ENCODE peak calls at places on chromosomes 12 and 14, in six cellular contexts. One of them, this sample, is unnamed.

GRCh38 chr12:5335059-5335458 is 96.8 kb upstream of the NTF3 start:
- DNase-seq in astrocyte of the spinal cord: no peak
- DNase-seq in keratinocyte: no peak
- DNase-seq in PC-3: no peak
- DNase-seq in IMR-90: peak; percentile 21
- DNase-seq in lung: no peak
- DNase-seq in this sample: no peak

GRCh38 chr12:124453419-124454351 is 113.7 kb downstream of the NCOR2 start:
- DNase-seq in astrocyte of the spinal cord: peak; percentile 67
- DNase-seq in PC-3: peak; percentile 91
- DNase-seq in keratinocyte: no peak
- DNase-seq in IMR-90: peak; percentile 55
- DNase-seq in lung: peak; percentile 74
- DNase-seq in this sample: no peak

GRCh38 chr12:89098390-89099102 is 253.8 kb downstream of the DUSP6 start:
- DNase-seq in lung: no peak
- DNase-seq in PC-3: no peak
- DNase-seq in IMR-90: peak; percentile 7
- DNase-seq in keratinocyte: no peak
- DNase-seq in astrocyte of the spinal cord: no peak
- DNase-seq in this sample: no peak

GRCh38 chr12:74412607-74413230 is 124.9 kb upstream of the ATXN7L3B start:
- DNase-seq in PC-3: peak; percentile 70
- DNase-seq in IMR-90: peak; percentile 3
- DNase-seq in keratinocyte: no peak
- DNase-seq in astrocyte of the spinal cord: peak; percentile 35
- DNase-seq in lung: no peak
- DNase-seq in this sample: no peak

GRCh38 chr14:89701079-89702043 is 253.2 kb downstream of the EFCAB11 start:
- DNase-seq in IMR-90: peak; percentile 62
- DNase-seq in astrocyte of the spinal cord: peak; percentile 70
- DNase-seq in lung: peak; percentile 87
- DNase-seq in keratinocyte: no peak
- DNase-seq in PC-3: peak; percentile 74
- DNase-seq in this sample: peak; percentile 23

GRCh38 chr12:6552140-6552551 is 3.7 kb downstream of the IFFO1 start:
- DNase-seq in lung: no peak
- DNase-seq in keratinocyte: no peak
- DNase-seq in PC-3: no peak
- DNase-seq in astrocyte of the spinal cord: no peak
- DNase-seq in IMR-90: no peak
- DNase-seq in this sample: no peak

GRCh38 chr12:15834575-15834974 is 45.4 kb upstream of the EPS8 start:
- DNase-seq in keratinocyte: no peak
- DNase-seq in PC-3: no peak
- DNase-seq in lung: no peak
- DNase-seq in IMR-90: no peak
- DNase-seq in astrocyte of the spinal cord: no peak
- DNase-seq in this sample: no peak

GRCh38 chr14:55502746-55503284 is 62.4 kb upstream of the TBPL2 start:
- DNase-seq in IMR-90: no peak
- DNase-seq in PC-3: no peak
- DNase-seq in astrocyte of the spinal cord: no peak
- DNase-seq in keratinocyte: no peak
- DNase-seq in lung: no peak
- DNase-seq in this sample: no peak

GRCh38 chr14:26856832-26857508 is 259.1 kb upstream of the NOVA1 start:
- DNase-seq in IMR-90: no peak
- DNase-seq in PC-3: no peak
- DNase-seq in keratinocyte: no peak
- DNase-seq in astrocyte of the spinal cord: no peak
- DNase-seq in lung: no peak
- DNase-seq in this sample: no peak

GRCh38 chr12:89038831-89039509 is 313.3 kb downstream of the DUSP6 start:
- DNase-seq in keratinocyte: no peak
- DNase-seq in lung: no peak
- DNase-seq in IMR-90: no peak
- DNase-seq in PC-3: no peak
- DNase-seq in astrocyte of the spinal cord: no peak
- DNase-seq in this sample: no peak

GRCh38 chr12:45483571-45483970 is 245.9 kb upstream of the ARID2 start:
- DNase-seq in keratinocyte: no peak
- DNase-seq in lung: no peak
- DNase-seq in astrocyte of the spinal cord: peak; percentile 39
- DNase-seq in PC-3: peak; percentile 4
- DNase-seq in IMR-90: peak; percentile 3
- DNase-seq in this sample: no peak

GRCh38 chr14:102280376-102280962 is 24.5 kb downstream of the MOK start:
- DNase-seq in keratinocyte: peak; percentile 56
- DNase-seq in lung: no peak
- DNase-seq in IMR-90: peak; percentile 99
- DNase-seq in astrocyte of the spinal cord: peak; percentile 96
- DNase-seq in PC-3: peak; percentile 95
- DNase-seq in this sample: peak; percentile 72

GRCh38 chr14:52089208-52089607 is 20.3 kb upstream of the NID2 start:
- DNase-seq in IMR-90: no peak
- DNase-seq in keratinocyte: no peak
- DNase-seq in astrocyte of the spinal cord: no peak
- DNase-seq in PC-3: no peak
- DNase-seq in lung: no peak
- DNase-seq in this sample: no peak

DNA sequence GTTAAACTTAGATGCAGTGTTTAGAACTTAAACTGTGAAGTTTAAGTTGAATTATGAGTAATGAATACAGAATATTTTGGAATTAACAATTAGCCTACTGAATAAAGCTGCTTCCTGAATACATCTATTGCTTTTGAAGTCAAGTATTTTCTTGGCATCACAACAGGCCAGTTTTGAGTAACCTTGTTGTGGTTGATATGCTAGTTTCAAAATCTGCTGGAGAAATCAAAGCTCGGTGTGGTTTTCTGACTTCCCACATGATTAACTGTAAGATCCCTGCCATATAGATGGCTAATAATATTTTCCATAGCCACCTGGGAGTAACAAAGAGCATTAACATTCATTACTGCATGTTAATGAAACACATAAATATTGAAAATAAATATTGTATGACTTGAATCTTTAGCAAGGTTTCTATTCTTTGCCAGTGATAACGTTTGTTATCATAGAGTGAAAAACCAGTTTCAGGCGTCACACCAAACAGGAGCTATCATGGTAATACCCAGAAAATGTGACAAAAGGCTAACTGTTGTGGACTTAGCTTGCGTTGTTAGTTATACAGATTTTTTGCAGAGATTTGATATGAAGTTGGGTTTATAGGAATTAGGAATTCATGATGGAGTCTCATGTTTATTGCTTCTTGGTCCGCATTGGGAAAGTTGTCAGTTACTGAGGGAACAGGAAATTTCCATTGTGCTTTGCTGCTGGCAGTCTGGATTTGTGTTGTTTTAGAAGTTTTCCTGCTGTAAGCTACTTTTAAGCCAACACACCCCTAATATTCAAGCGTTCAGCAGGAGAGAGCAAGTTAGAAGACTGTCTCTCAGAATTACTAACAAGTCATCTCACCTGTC is 32.1 kb downstream of the PPFIBP1 start:
- DNase-seq in lung: no peak
- DNase-seq in astrocyte of the spinal cord: peak; percentile 69
- DNase-seq in keratinocyte: no peak
- DNase-seq in IMR-90: no peak
- DNase-seq in PC-3: no peak
- DNase-seq in this sample: no peak
- H3K4me3 ChIP-seq in lung: no peak overlapping the region
- H3K4me3 ChIP-seq in astrocyte of the spinal cord: no peak overlapping the region
- H3K4me3 ChIP-seq in keratinocyte: no peak overlapping the region
- H3K4me3 ChIP-seq in IMR-90: no peak overlapping the region
- H3K4me3 ChIP-seq in PC-3: no peak overlapping the region
- H3K4me3 ChIP-seq in this sample: no peak overlapping the region

GRCh38 chr12:14548609-14549008 is 19.1 kb downstream of the PLBD1 start:
- DNase-seq in PC-3: no peak
- DNase-seq in astrocyte of the spinal cord: no peak
- DNase-seq in lung: no peak
- DNase-seq in keratinocyte: no peak
- DNase-seq in IMR-90: no peak
- DNase-seq in this sample: no peak

GRCh38 chr12:14557966-14558365 is 9.7 kb downstream of the PLBD1 start:
- DNase-seq in astrocyte of the spinal cord: no peak
- DNase-seq in lung: no peak
- DNase-seq in IMR-90: no peak
- DNase-seq in keratinocyte: no peak
- DNase-seq in PC-3: no peak
- DNase-seq in this sample: no peak

GRCh38 chr12:14558377-14559051 is 9.2 kb downstream of the PLBD1 start:
- DNase-seq in keratinocyte: no peak
- DNase-seq in lung: no peak
- DNase-seq in IMR-90: no peak
- DNase-seq in astrocyte of the spinal cord: no peak
- DNase-seq in PC-3: no peak
- DNase-seq in this sample: no peak

GRCh38 chr12:14554281-14555008 is 13.2 kb downstream of the PLBD1 start:
- DNase-seq in PC-3: peak; percentile 59
- DNase-seq in lung: peak; percentile 87
- DNase-seq in keratinocyte: no peak
- DNase-seq in IMR-90: no peak
- DNase-seq in astrocyte of the spinal cord: no peak
- DNase-seq in this sample: peak; percentile 39
- TF ChIP-seq CTCF in PC-3: no peak
- TF ChIP-seq CTCF in lung: no peak
- TF ChIP-seq CTCF in keratinocyte: peak; percentile 33
- TF ChIP-seq CTCF in IMR-90: no peak
- TF ChIP-seq CTCF in astrocyte of the spinal cord: no peak
- TF ChIP-seq CTCF in this sample: no peak

DNA sequence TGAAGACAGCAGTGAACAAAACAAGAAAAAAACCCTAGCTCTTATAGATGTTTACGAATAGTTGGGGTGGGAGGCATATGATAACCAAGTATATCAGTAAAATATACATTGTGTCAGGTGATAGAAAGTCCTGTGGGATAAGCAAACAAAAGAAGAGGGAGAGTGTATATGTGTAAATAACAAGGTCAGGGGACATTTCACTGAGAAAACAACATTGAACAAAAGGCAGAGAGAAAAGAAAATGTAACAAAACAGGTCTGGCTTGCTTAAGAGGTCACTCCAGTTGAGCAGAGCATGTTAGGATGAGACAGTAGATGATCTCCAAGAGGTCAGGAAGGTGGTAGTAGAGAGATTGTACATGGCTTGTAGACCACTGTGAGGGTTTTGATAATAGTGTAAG is 304.1 kb downstream of the ACSS3 start:
- DNase-seq in astrocyte of the spinal cord: no peak
- DNase-seq in PC-3: no peak
- DNase-seq in lung: no peak
- DNase-seq in IMR-90: no peak
- DNase-seq in keratinocyte: no peak
- DNase-seq in this sample: no peak
- H3K4me3 ChIP-seq in astrocyte of the spinal cord: no peak overlapping the region
- H3K4me3 ChIP-seq in PC-3: no peak overlapping the region
- H3K4me3 ChIP-seq in lung: no peak overlapping the region
- H3K4me3 ChIP-seq in IMR-90: no peak overlapping the region
- H3K4me3 ChIP-seq in keratinocyte: no peak overlapping the region
- H3K4me3 ChIP-seq in this sample: no peak overlapping the region

DNA sequence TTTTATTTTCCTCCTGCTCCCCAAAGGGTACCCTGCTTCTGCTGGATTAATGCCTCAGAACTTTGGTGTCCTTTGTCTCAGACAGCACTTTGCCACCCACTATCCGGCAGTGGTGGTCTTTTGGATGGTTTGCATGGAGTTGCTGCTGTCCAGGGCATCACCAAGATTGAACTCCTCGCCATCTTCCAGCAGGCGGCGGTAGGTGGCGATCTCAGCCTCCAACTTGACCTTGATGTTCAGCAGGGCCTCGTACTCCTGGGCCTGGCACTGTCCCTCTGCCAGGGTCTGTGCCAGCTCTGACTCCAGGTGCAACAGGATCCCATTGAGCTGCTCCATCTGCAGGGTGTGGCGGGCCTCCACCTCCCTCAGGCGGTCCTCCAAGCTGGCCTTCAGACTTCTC is 9.4 kb upstream of the NOPCHAP1 start:
- DNase-seq in IMR-90: no peak
- DNase-seq in PC-3: no peak
- DNase-seq in astrocyte of the spinal cord: no peak
- DNase-seq in lung: no peak
- DNase-seq in keratinocyte: no peak
- DNase-seq in this sample: no peak
- TF ChIP-seq CTCF in IMR-90: no peak
- TF ChIP-seq CTCF in PC-3: no peak
- TF ChIP-seq CTCF in astrocyte of the spinal cord: peak; percentile 16
- TF ChIP-seq CTCF in lung: no peak
- TF ChIP-seq CTCF in keratinocyte: no peak
- TF ChIP-seq CTCF in this sample: no peak

GRCh38 chr14:20628063-20628854 is 13.2 kb downstream of the OR6S1 start:
- DNase-seq in astrocyte of the spinal cord: no peak
- DNase-seq in lung: no peak
- DNase-seq in PC-3: no peak
- DNase-seq in IMR-90: no peak
- DNase-seq in keratinocyte: no peak
- DNase-seq in this sample: no peak

GRCh38 chr14:20632448-20632830 is 9.1 kb downstream of the OR6S1 start:
- DNase-seq in keratinocyte: no peak
- DNase-seq in PC-3: peak; percentile 13
- DNase-seq in astrocyte of the spinal cord: no peak
- DNase-seq in lung: no peak
- DNase-seq in IMR-90: no peak
- DNase-seq in this sample: no peak

GRCh38 chr14:20631023-20631820 is 10.3 kb downstream of the OR6S1 start:
- DNase-seq in astrocyte of the spinal cord: peak; percentile 58
- DNase-seq in PC-3: peak; percentile 86
- DNase-seq in lung: no peak
- DNase-seq in keratinocyte: no peak
- DNase-seq in IMR-90: peak; percentile 70
- DNase-seq in this sample: no peak

GRCh38 chr14:20631821-20632389 is 9.6 kb downstream of the OR6S1 start:
- DNase-seq in PC-3: peak; percentile 81
- DNase-seq in IMR-90: peak; percentile 56
- DNase-seq in astrocyte of the spinal cord: peak; percentile 61
- DNase-seq in keratinocyte: no peak
- DNase-seq in lung: peak; percentile 51
- DNase-seq in this sample: no peak

DNA sequence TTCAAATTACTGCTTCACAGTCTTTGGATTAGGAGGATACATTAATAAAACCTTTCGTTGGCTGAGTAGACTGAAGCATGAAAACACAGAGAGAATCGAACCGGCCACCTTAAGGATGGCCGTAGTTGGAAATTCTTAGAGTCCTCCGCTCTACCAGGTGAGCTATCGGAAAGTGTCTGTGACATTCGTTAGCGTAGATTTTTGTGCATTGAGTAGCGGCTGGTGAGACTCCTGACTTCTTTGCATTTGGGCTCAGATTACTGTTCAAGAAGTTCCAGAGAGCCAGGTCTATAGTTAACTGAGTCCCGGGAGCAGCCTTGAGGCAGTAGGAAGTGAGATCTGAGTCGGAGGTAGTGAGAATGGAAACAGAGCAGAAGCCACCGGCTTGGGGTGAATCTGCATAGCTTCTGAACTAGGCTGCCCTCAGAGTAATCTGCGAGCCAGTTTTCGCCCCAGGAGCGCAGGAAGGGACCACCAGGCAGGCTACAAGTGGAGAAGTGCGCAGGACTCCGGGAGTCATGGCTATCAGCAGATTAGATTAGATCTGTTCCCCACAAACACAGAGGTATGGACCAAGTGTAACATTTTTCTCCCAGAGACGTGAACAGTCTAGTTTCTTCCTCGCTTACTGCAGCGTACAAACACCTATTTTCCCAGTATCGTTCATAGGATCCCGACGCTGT is 11.0 kb downstream of the OR6S1 start:
- DNase-seq in astrocyte of the spinal cord: peak; percentile 37
- DNase-seq in IMR-90: peak; percentile 58
- DNase-seq in PC-3: peak; percentile 85
- DNase-seq in lung: no peak
- DNase-seq in keratinocyte: peak; percentile 83
- DNase-seq in this sample: no peak
- H3K4me3 ChIP-seq in astrocyte of the spinal cord: peak overlapping the region; percentile 42
- H3K4me3 ChIP-seq in IMR-90: peak overlapping the region; percentile 56
- H3K4me3 ChIP-seq in PC-3: peak overlapping the region; percentile 70
- H3K4me3 ChIP-seq in lung: no peak overlapping the region
- H3K4me3 ChIP-seq in keratinocyte: peak overlapping the region; percentile 43
- H3K4me3 ChIP-seq in this sample: peak overlapping the region; percentile 40